ENCODE peak calls at places on chromosome 1, in eight cellular contexts. K, O, F, C, X, G, W and A are unnamed samples.
A peak's percentile ranks its signal among the peaks of the same experiment; 100 is the strongest.

GRCh38 chr1:94757931-94758330 is 62.2 kb upstream of the SLC44A3 start:
- DNase-seq in K (peak; percentile 91), O (no peak), F (no peak), C (no peak), X (no peak), G (peak; percentile 39), W (peak; percentile 28), A (no peak)

GRCh38 chr1:200473698-200474371 is 64.0 kb upstream of the ZNF281 start:
- DNase-seq in K (peak; percentile 12), O (no peak), F (no peak), C (no peak), X (peak; percentile 19), G (no peak), W (peak; percentile 8), A (no peak)

GRCh38 chr1:61226791-61227567 is 144.6 kb downstream of the NFIA start:
- DNase-seq in K (no peak), O (no peak), F (no peak), C (no peak), X (no peak), G (no peak), W (peak; percentile 78), A (no peak)

GRCh38 chr1:47219001-47219400 is 13.0 kb downstream of the TAL1 start:
- DNase-seq in K (no peak), O (no peak), F (no peak), C (no peak), X (no peak), G (no peak), W (no peak), A (no peak)

GRCh38 chr1:2854151-2854550 is 52.7 kb upstream of the TTC34 start:
- DNase-seq in K (no peak), O (no peak), F (no peak), C (no peak), X (no peak), G (no peak), W (no peak), A (no peak)

GRCh38 chr1:51189421-51190073 is 46.5 kb upstream of the RNF11 start:
- DNase-seq in K (peak; percentile 84), O (no peak), F (peak; percentile 10), C (peak; percentile 34), X (peak; percentile 41), G (peak; percentile 20), W (peak; percentile 75), A (peak; percentile 73)

GRCh38 chr1:222555992-222556615 is 8.2 kb upstream of the HHIPL2 start:
- DNase-seq in K (no peak), O (no peak), F (no peak), C (no peak), X (no peak), G (no peak), W (no peak), A (no peak)

GRCh38 chr1:83882906-83883305 is 116.0 kb downstream of the TTLL7 start:
- DNase-seq in K (peak; percentile 93), O (no peak), F (no peak), C (peak; percentile 56), X (no peak), G (no peak), W (peak; percentile 30), A (no peak)

GRCh38 chr1:170296642-170297041 is 150.9 kb downstream of the NTMT2 start:
- DNase-seq in K (peak; percentile 69), O (no peak), F (no peak), C (peak; percentile 41), X (no peak), G (no peak), W (no peak), A (no peak)

GRCh38 chr1:236860674-236861073 is 65.6 kb downstream of the MTR start:
- DNase-seq in K (no peak), O (no peak), F (no peak), C (no peak), X (no peak), G (no peak), W (no peak), A (no peak)

GRCh38 chr1:97114842-97115241 is 393.3 kb downstream of the PTBP2 start:
- DNase-seq in K (no peak), O (no peak), F (no peak), C (no peak), X (no peak), G (no peak), W (no peak), A (no peak)

GRCh38 chr1:11156441-11156840 is 32.7 kb upstream of the ANGPTL7 start:
- DNase-seq in K (no peak), O (no peak), F (no peak), C (peak; percentile 42), X (no peak), G (no peak), W (no peak), A (no peak)

GRCh38 chr1:209076688-209077087 is 506.8 kb upstream of the CAMK1G start:
- DNase-seq in K (no peak), O (no peak), F (no peak), C (peak; percentile 21), X (no peak), G (no peak), W (peak; percentile 21), A (no peak)

GRCh38 chr1:193355179-193355578 is 168.8 kb upstream of the B3GALT2 start:
- DNase-seq in K (peak; percentile 39), O (no peak), F (no peak), C (peak; percentile 32), X (no peak), G (no peak), W (no peak), A (no peak)

GRCh38 chr1:241749041-241749798 is 97.1 kb downstream of the WDR64 start:
- DNase-seq in K (peak; percentile 20), O (no peak), F (no peak), C (peak; percentile 48), X (no peak), G (no peak), W (no peak), A (peak; percentile 1)

GRCh38 chr1:29332204-29332603 is 95.9 kb downstream of the PTPRU start:
- DNase-seq in K (peak; percentile 36), O (no peak), F (no peak), C (peak; percentile 14), X (no peak), G (peak; percentile 29), W (peak; percentile 22), A (no peak)

GRCh38 chr1:232352366-232352765 is 277.6 kb downstream of the SIPA1L2 start:
- DNase-seq in K (no peak), O (no peak), F (no peak), C (no peak), X (no peak), G (no peak), W (no peak), A (no peak)

GRCh38 chr1:214702561-214702960 is 99.6 kb downstream of the CENPF start:
- DNase-seq in K (no peak), O (no peak), F (no peak), C (peak; percentile 5), X (no peak), G (no peak), W (no peak), A (no peak)

GRCh38 chr1:173916667-173917066 is 460 bp downstream of the SERPINC1 start:
- DNase-seq in K (no peak), O (no peak), F (no peak), C (no peak), X (no peak), G (no peak), W (no peak), A (no peak)

GRCh38 chr1:23634840-23635642 is 56.6 kb upstream of the RPL11 start:
- DNase-seq in K (peak; percentile 87), O (peak; percentile 23), F (peak; percentile 10), C (peak; percentile 62), X (peak; percentile 66), G (peak; percentile 64), W (peak; percentile 63), A (peak; percentile 62)

GRCh38 chr1:147821883-147822282 is 61.5 kb upstream of the GJA5 start:
- DNase-seq in K (peak; percentile 82), O (no peak), F (no peak), C (no peak), X (no peak), G (no peak), W (no peak), A (peak; percentile 7)

GRCh38 chr1:152479792-152480595 is 30.6 kb upstream of the LCE5A start:
- DNase-seq in K (peak; percentile 41), O (no peak), F (no peak), C (no peak), X (peak; percentile 32), G (no peak), W (no peak), A (no peak)

GRCh38 chr1:33099290-33100118 is 18.6 kb downstream of the AZIN2 start:
- DNase-seq in K (peak; percentile 100), O (no peak), F (no peak), C (peak; percentile 100), X (peak; percentile 28), G (no peak), W (no peak), A (no peak)

GRCh38 chr1:201707027-201707426 is 121.9 kb upstream of the IPO9 start:
- DNase-seq in K (no peak), O (no peak), F (no peak), C (no peak), X (no peak), G (no peak), W (no peak), A (no peak)

GRCh38 chr1:191624044-191624443 is 534.2 kb upstream of the RGS18 start:
- DNase-seq in K (no peak), O (no peak), F (no peak), C (no peak), X (no peak), G (no peak), W (no peak), A (no peak)

GRCh38 chr1:62530516-62531154 is 66.7 kb upstream of the ANGPTL3 start:
- DNase-seq in K (peak; percentile 32), O (peak; percentile 53), F (peak; percentile 28), C (peak; percentile 49), X (no peak), G (no peak), W (no peak), A (peak; percentile 54)

GRCh38 chr1:33257759-33258712 is 1.7 kb downstream of the ZNF362 start:
- DNase-seq in K (no peak), O (no peak), F (no peak), C (peak; percentile 30), X (no peak), G (no peak), W (no peak), A (no peak)

GRCh38 chr1:116912846-116913245 is 3.1 kb downstream of the PTGFRN start:
- DNase-seq in K (no peak), O (no peak), F (no peak), C (no peak), X (no peak), G (no peak), W (no peak), A (no peak)

GRCh38 chr1:19987719-19988118 is 8.3 kb upstream of the PLA2G2A start:
- DNase-seq in K (no peak), O (no peak), F (no peak), C (no peak), X (no peak), G (no peak), W (no peak), A (no peak)